ENCODE peak calls at places on chromosome 4, in six cellular contexts. L is endothelial cell, A is mammary epithelial cell, P is mesendoderm, E is NCI-H1694, J is kidney. V is an unnamed sample.

GRCh38 chr4:81562093-81562492 is 90.4 kb upstream of the RASGEF1B start:
- DNase-seq in L (no peak), P (no peak), E (no peak), J (no peak), A (no peak), V (no peak)

GRCh38 chr4:87543835-87544461 is 14.8 kb upstream of the SPARCL1 start:
- DNase-seq in A (peak; percentile 49), L (peak; percentile 20), P (peak; percentile 70), E (no peak), J (no peak), V (no peak)

GRCh38 chr4:176548571-176548970 is 228.8 kb downstream of the SPCS3 start:
- DNase-seq in L (no peak), P (peak; percentile 40), A (peak; percentile 34), J (no peak), E (no peak), V (no peak)

GRCh38 chr4:140005699-140006098 is 148.3 kb downstream of the MAML3 start:
- DNase-seq in E (peak; percentile 40), A (no peak), P (no peak), L (no peak), J (no peak), V (no peak)

GRCh38 chr4:53744446-53745160 is 153.3 kb upstream of the LNX1 start:
- DNase-seq in J (no peak), P (peak; percentile 30), E (no peak), A (no peak), L (no peak), V (no peak)

GRCh38 chr4:181959121-181959520 is 284.1 kb upstream of the TENM3 start:
- DNase-seq in L (no peak), E (no peak), J (no peak), A (peak; percentile 87), P (peak; percentile 59), V (no peak)

GRCh38 chr4:113837397-113837796 is 75.9 kb upstream of the CAMK2D start:
- DNase-seq in L (no peak), P (peak; percentile 59), E (no peak), A (peak; percentile 86), J (no peak), V (no peak)

GRCh38 chr4:131026771-131027170 is 1930.8 kb downstream of the C4orf33 start:
- DNase-seq in L (no peak), A (no peak), E (no peak), P (no peak), J (no peak), V (no peak)

GRCh38 chr4:107862658-107863057 is 37.9 kb downstream of the SGMS2 start:
- DNase-seq in J (no peak), E (no peak), A (peak; percentile 97), P (peak; percentile 46), L (no peak), V (no peak)

GRCh38 chr4:86788826-86789225 is 60.4 kb downstream of the SLC10A6 start:
- DNase-seq in A (no peak), L (no peak), E (no peak), J (no peak), P (peak; percentile 68), V (no peak)

GRCh38 chr4:1759818-1760223 is 33.3 kb upstream of the FGFR3 start:
- DNase-seq in P (no peak), E (no peak), A (no peak), L (no peak), J (no peak), V (no peak)

GRCh38 chr4:90498175-90498574 is 371.0 kb downstream of the CCSER1 start:
- DNase-seq in P (no peak), L (no peak), E (no peak), A (no peak), J (no peak), V (no peak)

GRCh38 chr4:16043820-16044554 is 39.8 kb downstream of the PROM1 start:
- DNase-seq in J (no peak), L (no peak), E (no peak), A (no peak), P (no peak), V (no peak)

V was measured in neuronal stem cell.